ENCODE peak calls at places on chromosomes 13 and 19, in five cellular contexts. I, K, B, W and X are unnamed samples.

GRCh38 chr13:39602614-39603366 is at the start of gene LHFPL6:
- DNase-seq in I (peak; percentile 16), K (no peak), B (peak; percentile 41), W (peak; percentile 83), X (peak; percentile 82)

GRCh38 chr19:13633522-13633922 is 127.2 kb upstream of the CACNA1A start:
- DNase-seq in I (no peak), K (no peak), B (no peak), W (no peak), X (no peak)

GRCh38 chr13:73215807-73216206 is 157.0 kb downstream of the KLF5 start:
- DNase-seq in I (no peak), K (peak; percentile 84), B (no peak), W (peak; percentile 27), X (no peak)

GRCh38 chr13:86862137-86862536 is 809.0 kb upstream of the SLITRK5 start:
- DNase-seq in I (no peak), K (no peak), B (no peak), W (no peak), X (no peak)

GRCh38 chr19:46453661-46454060 is 17.7 kb downstream of the PNMA8A start:
- DNase-seq in I (no peak), K (no peak), B (no peak), W (no peak), X (no peak)

GRCh38 chr13:44449999-44450821 is 76.6 kb downstream of the SERP2 start:
- DNase-seq in I (no peak), K (no peak), B (no peak), W (no peak), X (no peak)

GRCh38 chr13:113977976-113978375 is 4.1 kb upstream of the C13orf46 start:
- DNase-seq in I (no peak), K (no peak), B (no peak), W (no peak), X (no peak)

GRCh38 chr13:80469841-80470378 is 129.0 kb upstream of the SPRY2 start:
- DNase-seq in I (no peak), K (no peak), B (no peak), W (peak; percentile 92), X (no peak)

GRCh38 chr13:86185636-86186035 is 386.4 kb upstream of the SLITRK6 start:
- DNase-seq in I (no peak), K (no peak), B (no peak), W (no peak), X (no peak)

GRCh38 chr13:24995225-24995804 is 100.6 kb upstream of the PABPC3 start:
- DNase-seq in I (peak; percentile 15), K (peak; percentile 56), B (peak; percentile 66), W (peak; percentile 86), X (peak; percentile 76)

GRCh38 chr19:35266904-35267817 is 1.6 kb upstream of the USF2 start:
- DNase-seq in I (no peak), K (no peak), B (no peak), W (no peak), X (peak; percentile 63)

GRCh38 chr13:29507356-29507755 is 88.1 kb downstream of the SLC7A1 start:
- DNase-seq in I (no peak), K (no peak), B (no peak), W (no peak), X (no peak)

GRCh38 chr19:13795595-13796300 is 505 bp downstream of the ZSWIM4 start:
- DNase-seq in I (no peak), K (no peak), B (no peak), W (no peak), X (peak; percentile 76)

GRCh38 chr13:32687275-32687674 is 101.0 kb downstream of the PDS5B start:
- DNase-seq in I (no peak), K (no peak), B (no peak), W (no peak), X (no peak)

GRCh38 chr13:32682740-32683139 is 96.5 kb downstream of the PDS5B start:
- DNase-seq in I (no peak), K (no peak), B (no peak), W (no peak), X (no peak)

GRCh38 chr13:32676242-32676641 is 90.0 kb downstream of the PDS5B start:
- DNase-seq in I (no peak), K (no peak), B (no peak), W (peak; percentile 10), X (no peak)

GRCh38 chr13:32682130-32682529 is 95.9 kb downstream of the PDS5B start:
- DNase-seq in I (no peak), K (no peak), B (no peak), W (no peak), X (no peak)
- TF ChIP-seq CTCF in I (no peak), K (no peak), B (no peak), W (no peak), X (no peak)

GRCh38 chr19:5132698-5133651 is 164.1 kb downstream of the KDM4B start:
- DNase-seq in I (no peak), K (no peak), B (no peak), W (no peak), X (no peak)

GRCh38 chr19:5131866-5132561 is 163.1 kb downstream of the KDM4B start:
- DNase-seq in I (no peak), K (no peak), B (no peak), W (no peak), X (no peak)

GRCh38 chr19:5130371-5131030 is 161.6 kb downstream of the KDM4B start:
- DNase-seq in I (peak; percentile 38), K (no peak), B (no peak), W (no peak), X (peak; percentile 87)

GRCh38 chr19:5129691-5130090 is 160.8 kb downstream of the KDM4B start:
- DNase-seq in I (no peak), K (no peak), B (no peak), W (no peak), X (no peak)

DNA sequence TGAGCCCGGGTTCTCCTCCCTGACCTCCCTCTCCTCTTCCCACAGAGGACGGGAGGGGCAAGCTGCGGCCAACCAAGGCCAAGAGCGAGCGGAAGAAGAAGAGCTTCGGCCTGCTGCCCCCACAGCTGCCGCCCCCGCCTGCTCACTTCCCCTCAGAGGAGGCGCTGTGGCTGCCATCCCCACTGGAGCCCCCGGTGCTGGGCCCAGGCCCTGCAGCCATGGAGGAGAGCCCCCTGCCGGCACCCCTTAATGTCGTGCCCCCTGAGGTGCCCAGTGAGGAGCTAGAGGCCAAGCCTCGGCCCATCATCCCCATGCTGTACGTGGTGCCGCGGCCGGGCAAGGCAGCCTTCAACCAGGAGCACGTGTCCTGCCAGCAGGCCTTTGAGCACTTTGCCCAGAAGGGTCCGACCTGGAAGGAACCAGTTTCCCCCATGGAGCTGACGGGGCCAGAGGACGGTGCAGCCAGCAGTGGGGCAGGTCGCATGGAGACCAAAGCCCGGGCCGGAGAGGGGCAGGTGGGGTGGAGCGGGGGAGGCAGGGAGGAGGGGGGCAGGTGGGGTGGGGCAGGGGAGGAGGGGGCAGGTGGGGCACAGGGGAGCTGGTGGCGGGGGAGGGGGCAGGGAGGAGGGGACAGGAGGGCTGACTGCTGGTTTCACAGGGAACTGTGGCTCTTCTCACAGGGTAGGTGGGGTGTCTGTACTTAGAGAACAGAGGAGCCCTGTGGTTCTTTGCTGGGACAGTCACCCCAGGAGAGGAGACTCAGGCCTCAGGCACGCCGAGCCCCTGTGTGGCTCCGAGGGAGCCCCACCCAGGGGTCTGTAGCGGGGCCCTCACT is 162.3 kb downstream of the KDM4B start:
- DNase-seq in I (no peak), K (no peak), B (no peak), W (no peak), X (peak; percentile 89)
- TF ChIP-seq CTCF in I (no peak), K (no peak), B (no peak), W (no peak), X (peak; percentile 51)

DNA sequence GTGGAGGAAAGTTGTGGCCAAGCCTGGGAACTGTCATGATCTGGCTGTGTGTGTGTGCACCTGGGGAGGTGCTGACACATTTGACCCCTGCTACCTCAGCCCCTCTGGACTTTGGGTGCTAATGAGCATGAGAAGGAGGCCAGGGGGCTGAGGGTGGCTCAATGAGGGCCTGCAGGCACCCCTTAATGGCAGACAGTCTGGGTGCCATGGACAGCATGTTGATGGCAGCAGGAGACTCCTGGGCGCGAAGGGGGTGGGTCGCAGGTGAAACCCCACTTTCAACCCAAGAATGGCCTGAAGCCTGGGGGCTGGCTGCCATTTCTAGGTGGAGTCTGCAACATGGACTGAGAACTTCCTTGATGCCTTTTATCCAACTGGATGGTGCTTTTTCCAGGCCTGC is 216.4 kb upstream of the TRPC4 start:
- DNase-seq in I (no peak), K (no peak), B (no peak), W (no peak), X (no peak)
- TF ChIP-seq CTCF in I (no peak), K (no peak), B (no peak), W (no peak), X (no peak)

GRCh38 chr13:70206671-70207070 is 98.4 kb upstream of the KLHL1 start:
- DNase-seq in I (no peak), K (no peak), B (no peak), W (no peak), X (no peak)
- TF ChIP-seq CTCF in I (no peak), K (no peak), B (no peak), W (no peak), X (no peak)

DNA sequence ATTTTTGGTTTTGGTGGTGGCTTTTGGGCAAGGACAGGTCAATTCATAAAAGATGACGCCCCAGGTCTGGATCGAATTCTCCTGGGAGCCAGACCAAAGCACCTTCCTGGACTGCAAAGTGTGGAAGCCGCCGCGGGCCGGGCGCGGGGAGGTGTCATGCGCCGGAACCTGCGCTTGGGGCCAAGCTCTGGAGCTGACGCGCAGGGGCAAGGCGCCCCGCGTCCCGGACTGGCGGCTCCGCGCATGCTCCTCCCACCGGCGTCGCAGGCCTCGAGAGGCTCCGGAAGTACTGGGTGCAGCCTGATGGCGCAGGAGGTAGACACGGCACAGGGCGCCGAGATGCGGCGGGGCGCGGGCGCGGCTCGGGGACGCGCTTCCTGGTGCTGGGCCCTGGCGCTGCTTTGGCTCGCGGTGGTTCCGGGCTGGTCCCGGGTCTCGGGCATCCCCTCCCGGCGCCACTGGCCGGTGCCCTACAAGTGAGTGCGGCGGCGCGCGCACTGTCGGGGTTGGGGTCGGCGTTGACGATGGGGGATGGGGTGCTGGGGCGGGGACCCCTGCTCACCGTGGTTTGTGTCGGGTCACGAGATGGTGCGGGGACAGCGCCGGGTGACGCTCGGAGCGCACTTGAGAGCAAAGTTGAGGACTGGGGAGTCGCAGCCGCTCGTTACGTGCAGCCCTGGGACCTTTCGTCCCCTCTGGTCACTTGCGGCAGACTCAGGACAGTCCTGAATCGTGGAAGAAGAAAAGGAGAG is at the start of gene CLN5:
- DNase-seq in I (peak; percentile 93), K (peak; percentile 58), B (peak; percentile 67), W (peak; percentile 93), X (peak; percentile 97)
- TF ChIP-seq CTCF in I (no peak), K (no peak), B (peak; percentile 2), W (no peak), X (no peak)